ENCODE peak calls at places on chromosome X, in nine cellular contexts. Z is left cardiac atrium; E is left lung; X is adrenal gland; U is AG08395; B is non-pigmented ciliary epithelial cell; I is stimulated activated CD8-positive, alpha-beta memory T cell treated with anti-CD3 and anti-CD28 coated beads, Interleukin-4, amount 100 ng/mL, for 48 hours; S is aorta; Q is AG09309. D is an unnamed sample.

GRCh38 chrX:70554081-70554480 is 109.4 kb downstream of the DLG3 start:
- DNase-seq in X (no peak), S (no peak), I (no peak), E (no peak), U (peak), Z (no peak), B (no peak), Q (no peak), D (peak)

GRCh38 chrX:113400193-113400704 is 559.6 kb upstream of the AMOT start:
- DNase-seq in Q (no peak), B (no peak), Z (no peak), S (no peak), E (no peak), I (no peak), X (no peak), U (no peak), D (no peak)

GRCh38 chrX:150316564-150316963 is 46.6 kb upstream of the MAMLD1 start:
- DNase-seq in U (no peak), Q (no peak), E (no peak), Z (no peak), B (no peak), S (no peak), I (no peak), X (no peak), D (no peak)

GRCh38 chrX:100731441-100732281 is at the start of gene SYTL4:
- DNase-seq in Q (no peak), Z (peak), S (peak), X (no peak), U (peak), I (no peak), B (no peak), E (peak), D (no peak)

GRCh38 chrX:8374041-8374825 is 90.4 kb upstream of the VCX3B start:
- DNase-seq in Q (no peak), E (no peak), S (no peak), I (no peak), Z (no peak), U (no peak), X (no peak), B (no peak), D (no peak)

GRCh38 chrX:51395807-51396728 is 63.4 kb downstream of the NUDT10 start:
- DNase-seq in Q (no peak), S (peak), B (no peak), U (no peak), I (peak), E (peak), X (peak), Z (peak), D (no peak)

GRCh38 chrX:8845060-8845459 is 43.9 kb upstream of the FAM9A start:
- DNase-seq in X (no peak), Q (no peak), I (no peak), S (no peak), B (no peak), Z (no peak), E (no peak), U (peak), D (peak)

GRCh38 chrX:153685179-153685536 is 2.6 kb upstream of the SLC6A8 start:
- DNase-seq in S (no peak), Z (no peak), E (no peak), U (no peak), Q (no peak), X (no peak), I (no peak), B (no peak), D (no peak)

GRCh38 chrX:94758130-94758529 is 1084.1 kb downstream of the FAM133A start:
- DNase-seq in I (no peak), B (no peak), U (no peak), Z (no peak), S (no peak), Q (no peak), X (no peak), E (no peak), D (no peak)

GRCh38 chrX:112834016-112834855 is 6.4 kb downstream of the AMOT start:
- DNase-seq in E (no peak), Z (no peak), B (no peak), U (peak), X (no peak), Q (peak), S (no peak), I (no peak), D (peak)

GRCh38 chrX:154457491-154458115 is 478 bp upstream of the PLXNA3 start:
- DNase-seq in I (peak), Q (no peak), U (peak), S (no peak), X (no peak), E (peak), B (no peak), Z (no peak), D (no peak)

GRCh38 chrX:139126493-139126892 is 404.0 kb upstream of the F9 start:
- DNase-seq in X (no peak), I (peak), Z (no peak), U (no peak), S (no peak), Q (no peak), E (no peak), B (no peak), D (no peak)

GRCh38 chrX:108245462-108245861 is 153.9 kb downstream of the ATG4A start:
- DNase-seq in X (no peak), E (no peak), S (no peak), I (no peak), Z (no peak), U (no peak), B (no peak), Q (no peak), D (no peak)

GRCh38 chrX:39931554-39932282 is 166.0 kb downstream of the BCOR start:
- DNase-seq in U (peak), S (no peak), Q (peak), Z (no peak), E (no peak), I (no peak), B (no peak), X (no peak), D (no peak)

GRCh38 chrX:141220342-141221008 is 21.8 kb downstream of the SPANXC start:
- DNase-seq in Z (no peak), U (peak), S (no peak), E (no peak), I (no peak), B (peak), Q (peak), X (no peak), D (peak)

GRCh38 chrX:24146283-24146865 is 3.2 kb upstream of the ZFX start:
- DNase-seq in X (no peak), I (no peak), B (no peak), Z (no peak), U (no peak), Q (no peak), S (no peak), E (no peak), D (no peak)

D was measured in HFFc6.